ENCODE peak calls at places on chromosomes 7 and 10, in five cellular contexts. T, Y, D, E and X are unnamed samples.
A peak's percentile ranks its signal among the peaks of the same experiment; 100 is the strongest.

GRCh38 chr7:16098585-16099179 is 322.7 kb downstream of the CRPPA start:
- DNase-seq in T (no peak), Y (no peak), D (no peak), E (peak; percentile 34), X (no peak)

GRCh38 chr10:76922666-76923065 is 714.9 kb downstream of the KCNMA1 start:
- DNase-seq in T (no peak), Y (no peak), D (no peak), E (no peak), X (no peak)

GRCh38 chr10:659710-660141 is 29.7 kb downstream of the DIP2C start:
- DNase-seq in T (no peak), Y (no peak), D (no peak), E (no peak), X (no peak)

GRCh38 chr10:19847321-19847720 is 31.1 kb downstream of the PLXDC2 start:
- DNase-seq in T (no peak), Y (no peak), D (no peak), E (no peak), X (no peak)

GRCh38 chr10:129694633-129695356 is 227.8 kb downstream of the MGMT start:
- DNase-seq in T (no peak), Y (no peak), D (no peak), E (no peak), X (no peak)

GRCh38 chr7:43553999-43554398 is 28.9 kb upstream of the STK17A start:
- DNase-seq in T (peak; percentile 22), Y (no peak), D (no peak), E (no peak), X (no peak)

GRCh38 chr7:158056761-158057160 is 530.9 kb downstream of the PTPRN2 start:
- DNase-seq in T (no peak), Y (no peak), D (no peak), E (no peak), X (no peak)

GRCh38 chr10:77927343-77928256 is 1.0 kb upstream of the DLG5 start:
- DNase-seq in T (no peak), Y (peak; percentile 67), D (no peak), E (no peak), X (no peak)

GRCh38 chr7:44914992-44915607 is 29.8 kb upstream of the PURB start:
- DNase-seq in T (no peak), Y (no peak), D (peak; percentile 37), E (no peak), X (no peak)

GRCh38 chr7:23396222-23396621 is 74.1 kb downstream of the IGF2BP3 start:
- DNase-seq in T (no peak), Y (no peak), D (no peak), E (no peak), X (no peak)

GRCh38 chr7:54888067-54888735 is 129.2 kb upstream of the SEC61G start:
- DNase-seq in T (no peak), Y (peak; percentile 57), D (no peak), E (no peak), X (no peak)

GRCh38 chr10:117266812-117267211 is 25.9 kb downstream of the SLC18A2 start:
- DNase-seq in T (no peak), Y (no peak), D (no peak), E (no peak), X (no peak)

GRCh38 chr7:30143748-30144251 is 9.0 kb downstream of the MTURN start:
- DNase-seq in T (no peak), Y (no peak), D (no peak), E (no peak), X (no peak)

GRCh38 chr7:158723714-158724385 is 19.2 kb upstream of the NCAPG2 start:
- DNase-seq in T (no peak), Y (peak; percentile 42), D (no peak), E (no peak), X (no peak)

GRCh38 chr10:125083576-125083920 is 76.8 kb downstream of the CTBP2 start:
- DNase-seq in T (no peak), Y (no peak), D (no peak), E (no peak), X (no peak)

GRCh38 chr7:101125989-101126650 is 784 bp upstream of the SERPINE1 start:
- DNase-seq in T (peak; percentile 87), Y (no peak), D (no peak), E (peak; percentile 25), X (no peak)

GRCh38 chr10:86180861-86181260 is 185.7 kb downstream of the GRID1 start:
- DNase-seq in T (no peak), Y (no peak), D (no peak), E (no peak), X (no peak)

GRCh38 chr7:132075573-132075972 is 500.7 kb downstream of the PLXNA4 start:
- DNase-seq in T (no peak), Y (no peak), D (no peak), E (no peak), X (no peak)

GRCh38 chr10:44520651-44521050 is 135.8 kb upstream of the CXCL12 start:
- DNase-seq in T (no peak), Y (no peak), D (no peak), E (no peak), X (no peak)

GRCh38 chr7:87941138-87941537 is 7.1 kb downstream of the ADAM22 start:
- DNase-seq in T (no peak), Y (no peak), D (no peak), E (no peak), X (no peak)

GRCh38 chr7:128734777-128735342 is 4.3 kb upstream of the CALU start:
- DNase-seq in T (no peak), Y (no peak), D (no peak), E (no peak), X (no peak)

GRCh38 chr10:73209705-73210104 is 37.4 kb downstream of the DNAJC9 start:
- DNase-seq in T (no peak), Y (no peak), D (no peak), E (no peak), X (no peak)

GRCh38 chr10:48496831-48497792 is 107.8 kb downstream of the ARHGAP22 start:
- DNase-seq in T (no peak), Y (peak; percentile 40), D (no peak), E (no peak), X (no peak)

GRCh38 chr10:1240341-1240775 is 184.2 kb downstream of the WDR37 start:
- DNase-seq in T (no peak), Y (peak; percentile 70), D (no peak), E (no peak), X (no peak)

GRCh38 chr7:139075031-139075652 is 34.4 kb downstream of the ZC3HAV1 start:
- DNase-seq in T (peak; percentile 68), Y (peak; percentile 67), D (peak; percentile 41), E (peak; percentile 81), X (peak; percentile 31)

GRCh38 chr10:114060456-114060855 is 16.8 kb downstream of the ADRB1 start:
- DNase-seq in T (no peak), Y (no peak), D (no peak), E (no peak), X (no peak)

GRCh38 chr7:100401811-100402210 is 26.7 kb downstream of the ZCWPW1 start:
- DNase-seq in T (no peak), Y (no peak), D (no peak), E (no peak), X (no peak)

GRCh38 chr10:59362991-59363390 is 642 bp upstream of the FAM13C start:
- DNase-seq in T (no peak), Y (peak; percentile 66), D (no peak), E (no peak), X (no peak)

GRCh38 chr10:74056081-74056818 is 58.3 kb downstream of the VCL start:
- DNase-seq in T (peak; percentile 65), Y (no peak), D (no peak), E (peak; percentile 49), X (no peak)

GRCh38 chr7:29207469-29207868 is 12.9 kb downstream of the CHN2 start:
- DNase-seq in T (peak; percentile 67), Y (no peak), D (no peak), E (no peak), X (no peak)

GRCh38 chr10:62268399-62269076 is at the start of gene RTKN2:
- DNase-seq in T (peak; percentile 90), Y (peak; percentile 93), D (peak; percentile 59), E (peak; percentile 64), X (peak; percentile 58)
- TF ChIP-seq POLR2AphosphoS5 in T (no peak), Y (peak; percentile 32), D (no peak), E (no peak), X (no peak)

GRCh38 chr7:90411510-90411909 is 8.2 kb downstream of the CLDN12 start:
- DNase-seq in T (peak; percentile 9), Y (no peak), D (no peak), E (no peak), X (no peak)
- TF ChIP-seq TAF1 in T (no peak), Y (no peak), D (no peak), E (no peak), X (no peak)

GRCh38 chr10:97400665-97401454 is at the start of gene RRP12:
- DNase-seq in T (peak; percentile 99), Y (peak; percentile 82), D (peak; percentile 92), E (peak; percentile 92), X (peak; percentile 94)
- TF ChIP-seq POLR2A in T (peak; percentile 81), Y (peak; percentile 82), D (peak; percentile 87), E (peak; percentile 72), X (peak; percentile 75)

GRCh38 chr10:95445223-95445836 is 115.8 kb downstream of the SORBS1 start:
- DNase-seq in T (no peak), Y (no peak), D (no peak), E (no peak), X (no peak)
- TF ChIP-seq POLR2AphosphoS5 in T (no peak), Y (no peak), D (no peak), E (no peak), X (no peak)

GRCh38 chr10:100338434-100339036 is 8.5 kb upstream of the SCD start:
- DNase-seq in T (peak; percentile 60), Y (peak; percentile 92), D (peak; percentile 61), E (peak; percentile 69), X (peak; percentile 60)
- TF ChIP-seq TAF1 in T (no peak), Y (no peak), D (no peak), E (no peak), X (no peak)

GRCh38 chr10:16832351-16833080 is 15.3 kb upstream of the RSU1 start:
- DNase-seq in T (no peak), Y (no peak), D (no peak), E (no peak), X (no peak)
- TF ChIP-seq POLR2A in T (no peak), Y (no peak), D (no peak), E (no peak), X (no peak)

DNA sequence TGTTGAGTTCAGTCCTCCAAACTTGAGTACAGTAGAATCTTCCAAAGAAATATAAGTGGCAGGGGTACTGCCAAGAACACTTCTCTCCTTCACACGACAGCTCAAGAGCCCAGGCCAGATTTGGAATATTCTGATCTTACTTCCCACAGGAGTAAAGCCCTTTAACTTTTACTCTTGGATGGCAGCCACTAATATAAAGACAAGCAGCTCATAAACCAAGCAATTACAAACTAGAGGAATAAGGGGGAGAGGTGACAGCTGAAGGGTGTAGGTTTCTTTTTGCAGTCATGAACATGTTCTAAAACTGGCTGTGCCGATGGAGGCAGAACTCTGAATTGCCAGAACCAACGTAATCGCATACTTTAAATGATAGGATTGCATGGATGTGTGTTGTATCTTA is 74.8 kb downstream of the SVIL start:
- DNase-seq in T (no peak), Y (no peak), D (no peak), E (no peak), X (no peak)
- TF ChIP-seq POLR2AphosphoS5 in T (no peak), Y (no peak), D (no peak), E (no peak), X (no peak)

GRCh38 chr10:70053896-70054641 is 1.4 kb downstream of the MACROH2A2 start:
- DNase-seq in T (peak; percentile 20), Y (peak; percentile 76), D (no peak), E (peak; percentile 18), X (no peak)
- TF ChIP-seq TAF1 in T (peak; percentile 33), Y (no peak), D (no peak), E (no peak), X (no peak)

GRCh38 chr7:27112960-27113949 is 10.8 kb upstream of the HOXA2 start:
- DNase-seq in T (no peak), Y (peak; percentile 78), D (no peak), E (peak; percentile 59), X (no peak)
- TF ChIP-seq POLR2A in T (no peak), Y (no peak), D (no peak), E (no peak), X (no peak)